ENCODE peak calls at places on chromosomes 12 and 14, in nine cellular contexts. One of them, this sample, is unnamed.

GRCh38 chr14:34035177-34035933 is 84.5 kb upstream of the EGLN3 start:
- ATAC-seq in WTC11: no peak
- ATAC-seq in HepG2: peak
- ATAC-seq in activated naive CD8-positive, alpha-beta T cell treated with anti-CD3 and anti-CD28 coated beads, Interleukin-2, amount 10 ng/mL, durations not matched to agents 7 days and 5 days: no peak
- ATAC-seq in aorta: peak
- ATAC-seq in thoracic aorta: no peak
- ATAC-seq in right cardiac atrium: peak
- ATAC-seq in activated B cell treated with CpG ODN at 0.5 μM for 24 hours: no peak
- ATAC-seq in left cardiac atrium: peak
- ATAC-seq in this sample: no peak

GRCh38 chr14:51304956-51305355 is 64.9 kb downstream of the TMX1 start:
- ATAC-seq in WTC11: peak
- ATAC-seq in HepG2: no peak
- ATAC-seq in activated naive CD8-positive, alpha-beta T cell treated with anti-CD3 and anti-CD28 coated beads, Interleukin-2, amount 10 ng/mL, durations not matched to agents 7 days and 5 days: no peak
- ATAC-seq in aorta: no peak
- ATAC-seq in thoracic aorta: no peak
- ATAC-seq in right cardiac atrium: no peak
- ATAC-seq in activated B cell treated with CpG ODN at 0.5 μM for 24 hours: no peak
- ATAC-seq in left cardiac atrium: peak
- ATAC-seq in this sample: peak

GRCh38 chr12:561908-562593 is 101.2 kb downstream of the NINJ2 start:
- ATAC-seq in WTC11: no peak
- ATAC-seq in HepG2: no peak
- ATAC-seq in activated naive CD8-positive, alpha-beta T cell treated with anti-CD3 and anti-CD28 coated beads, Interleukin-2, amount 10 ng/mL, durations not matched to agents 7 days and 5 days: no peak
- ATAC-seq in aorta: no peak
- ATAC-seq in thoracic aorta: no peak
- ATAC-seq in right cardiac atrium: peak
- ATAC-seq in activated B cell treated with CpG ODN at 0.5 μM for 24 hours: no peak
- ATAC-seq in left cardiac atrium: peak
- ATAC-seq in this sample: no peak

GRCh38 chr12:132668191-132669088 is 18.7 kb downstream of the POLE start:
- ATAC-seq in WTC11: no peak
- ATAC-seq in HepG2: no peak
- ATAC-seq in activated naive CD8-positive, alpha-beta T cell treated with anti-CD3 and anti-CD28 coated beads, Interleukin-2, amount 10 ng/mL, durations not matched to agents 7 days and 5 days: no peak
- ATAC-seq in aorta: no peak
- ATAC-seq in thoracic aorta: no peak
- ATAC-seq in right cardiac atrium: no peak
- ATAC-seq in activated B cell treated with CpG ODN at 0.5 μM for 24 hours: no peak
- ATAC-seq in left cardiac atrium: no peak
- ATAC-seq in this sample: no peak

GRCh38 chr12:46134205-46134811 is 134.5 kb downstream of the SLC38A1 start:
- ATAC-seq in WTC11: no peak
- ATAC-seq in HepG2: no peak
- ATAC-seq in activated naive CD8-positive, alpha-beta T cell treated with anti-CD3 and anti-CD28 coated beads, Interleukin-2, amount 10 ng/mL, durations not matched to agents 7 days and 5 days: no peak
- ATAC-seq in aorta: no peak
- ATAC-seq in thoracic aorta: no peak
- ATAC-seq in right cardiac atrium: no peak
- ATAC-seq in activated B cell treated with CpG ODN at 0.5 μM for 24 hours: no peak
- ATAC-seq in left cardiac atrium: no peak
- ATAC-seq in this sample: no peak

GRCh38 chr14:64069634-64070359 is 217.0 kb downstream of the SYNE2 start:
- ATAC-seq in WTC11: no peak
- ATAC-seq in HepG2: no peak
- ATAC-seq in activated naive CD8-positive, alpha-beta T cell treated with anti-CD3 and anti-CD28 coated beads, Interleukin-2, amount 10 ng/mL, durations not matched to agents 7 days and 5 days: no peak
- ATAC-seq in aorta: no peak
- ATAC-seq in thoracic aorta: no peak
- ATAC-seq in right cardiac atrium: no peak
- ATAC-seq in activated B cell treated with CpG ODN at 0.5 μM for 24 hours: no peak
- ATAC-seq in left cardiac atrium: no peak
- ATAC-seq in this sample: no peak

GRCh38 chr14:36271939-36272907 is 48.2 kb downstream of the MBIP start:
- ATAC-seq in WTC11: peak
- ATAC-seq in HepG2: no peak
- ATAC-seq in activated naive CD8-positive, alpha-beta T cell treated with anti-CD3 and anti-CD28 coated beads, Interleukin-2, amount 10 ng/mL, durations not matched to agents 7 days and 5 days: peak
- ATAC-seq in aorta: peak
- ATAC-seq in thoracic aorta: no peak
- ATAC-seq in right cardiac atrium: no peak
- ATAC-seq in activated B cell treated with CpG ODN at 0.5 μM for 24 hours: no peak
- ATAC-seq in left cardiac atrium: no peak
- ATAC-seq in this sample: peak

GRCh38 chr12:125178222-125178621 is 113.0 kb downstream of the AACS start:
- ATAC-seq in WTC11: peak
- ATAC-seq in HepG2: no peak
- ATAC-seq in activated naive CD8-positive, alpha-beta T cell treated with anti-CD3 and anti-CD28 coated beads, Interleukin-2, amount 10 ng/mL, durations not matched to agents 7 days and 5 days: no peak
- ATAC-seq in aorta: no peak
- ATAC-seq in thoracic aorta: no peak
- ATAC-seq in right cardiac atrium: no peak
- ATAC-seq in activated B cell treated with CpG ODN at 0.5 μM for 24 hours: no peak
- ATAC-seq in left cardiac atrium: no peak
- ATAC-seq in this sample: peak

GRCh38 chr14:88140874-88141273 is 135.9 kb downstream of the GPR65 start:
- ATAC-seq in WTC11: peak
- ATAC-seq in HepG2: no peak
- ATAC-seq in activated naive CD8-positive, alpha-beta T cell treated with anti-CD3 and anti-CD28 coated beads, Interleukin-2, amount 10 ng/mL, durations not matched to agents 7 days and 5 days: no peak
- ATAC-seq in aorta: no peak
- ATAC-seq in thoracic aorta: no peak
- ATAC-seq in right cardiac atrium: no peak
- ATAC-seq in activated B cell treated with CpG ODN at 0.5 μM for 24 hours: no peak
- ATAC-seq in left cardiac atrium: no peak
- ATAC-seq in this sample: no peak

GRCh38 chr12:104427547-104427938 is 29.2 kb upstream of the CHST11 start:
- ATAC-seq in WTC11: no peak
- ATAC-seq in HepG2: no peak
- ATAC-seq in activated naive CD8-positive, alpha-beta T cell treated with anti-CD3 and anti-CD28 coated beads, Interleukin-2, amount 10 ng/mL, durations not matched to agents 7 days and 5 days: no peak
- ATAC-seq in aorta: no peak
- ATAC-seq in thoracic aorta: no peak
- ATAC-seq in right cardiac atrium: no peak
- ATAC-seq in activated B cell treated with CpG ODN at 0.5 μM for 24 hours: peak
- ATAC-seq in left cardiac atrium: no peak
- ATAC-seq in this sample: peak

GRCh38 chr14:92613008-92613658 is 99.6 kb downstream of the RIN3 start:
- ATAC-seq in WTC11: peak
- ATAC-seq in HepG2: peak
- ATAC-seq in activated naive CD8-positive, alpha-beta T cell treated with anti-CD3 and anti-CD28 coated beads, Interleukin-2, amount 10 ng/mL, durations not matched to agents 7 days and 5 days: no peak
- ATAC-seq in aorta: no peak
- ATAC-seq in thoracic aorta: no peak
- ATAC-seq in right cardiac atrium: peak
- ATAC-seq in activated B cell treated with CpG ODN at 0.5 μM for 24 hours: peak
- ATAC-seq in left cardiac atrium: peak
- ATAC-seq in this sample: peak

GRCh38 chr12:115135800-115136211 is 451.8 kb upstream of the TBX3 start:
- ATAC-seq in WTC11: no peak
- ATAC-seq in HepG2: no peak
- ATAC-seq in activated naive CD8-positive, alpha-beta T cell treated with anti-CD3 and anti-CD28 coated beads, Interleukin-2, amount 10 ng/mL, durations not matched to agents 7 days and 5 days: no peak
- ATAC-seq in aorta: peak
- ATAC-seq in thoracic aorta: no peak
- ATAC-seq in right cardiac atrium: peak
- ATAC-seq in activated B cell treated with CpG ODN at 0.5 μM for 24 hours: no peak
- ATAC-seq in left cardiac atrium: peak
- ATAC-seq in this sample: no peak

GRCh38 chr12:93164103-93164880 is 213.4 kb upstream of the NUDT4 start:
- ATAC-seq in WTC11: no peak
- ATAC-seq in HepG2: peak
- ATAC-seq in activated naive CD8-positive, alpha-beta T cell treated with anti-CD3 and anti-CD28 coated beads, Interleukin-2, amount 10 ng/mL, durations not matched to agents 7 days and 5 days: no peak
- ATAC-seq in aorta: no peak
- ATAC-seq in thoracic aorta: no peak
- ATAC-seq in right cardiac atrium: no peak
- ATAC-seq in activated B cell treated with CpG ODN at 0.5 μM for 24 hours: no peak
- ATAC-seq in left cardiac atrium: no peak
- ATAC-seq in this sample: no peak

GRCh38 chr12:52663420-52663819 is 11.4 kb upstream of the KRT2 start:
- ATAC-seq in WTC11: no peak
- ATAC-seq in HepG2: no peak
- ATAC-seq in activated naive CD8-positive, alpha-beta T cell treated with anti-CD3 and anti-CD28 coated beads, Interleukin-2, amount 10 ng/mL, durations not matched to agents 7 days and 5 days: no peak
- ATAC-seq in aorta: no peak
- ATAC-seq in thoracic aorta: no peak
- ATAC-seq in right cardiac atrium: no peak
- ATAC-seq in activated B cell treated with CpG ODN at 0.5 μM for 24 hours: no peak
- ATAC-seq in left cardiac atrium: no peak
- ATAC-seq in this sample: no peak

GRCh38 chr14:59964251-59965007 is 44.5 kb downstream of the LRRC9 start:
- ATAC-seq in WTC11: peak
- ATAC-seq in HepG2: peak
- ATAC-seq in activated naive CD8-positive, alpha-beta T cell treated with anti-CD3 and anti-CD28 coated beads, Interleukin-2, amount 10 ng/mL, durations not matched to agents 7 days and 5 days: peak
- ATAC-seq in aorta: no peak
- ATAC-seq in thoracic aorta: peak
- ATAC-seq in right cardiac atrium: peak
- ATAC-seq in activated B cell treated with CpG ODN at 0.5 μM for 24 hours: peak
- ATAC-seq in left cardiac atrium: peak
- ATAC-seq in this sample: peak

GRCh38 chr14:59020382-59020781 is 168.1 kb upstream of the DAAM1 start:
- ATAC-seq in WTC11: peak
- ATAC-seq in HepG2: peak
- ATAC-seq in activated naive CD8-positive, alpha-beta T cell treated with anti-CD3 and anti-CD28 coated beads, Interleukin-2, amount 10 ng/mL, durations not matched to agents 7 days and 5 days: no peak
- ATAC-seq in aorta: no peak
- ATAC-seq in thoracic aorta: no peak
- ATAC-seq in right cardiac atrium: no peak
- ATAC-seq in activated B cell treated with CpG ODN at 0.5 μM for 24 hours: no peak
- ATAC-seq in left cardiac atrium: no peak
- ATAC-seq in this sample: no peak

This sample was measured in activated T-helper 17 cell treated with anti-CD3 and anti-CD28 coated beads, Interleukin-2, amount 50 U/mL, for 72 hours.